ENCODE peak calls at places on chromosomes 7 and 10, in eight cellular contexts. S is Panc1, L is GM12878, M is K562, J is vagina, D is transverse colon, Q is HL-60, E is HepG2. Z is an unnamed sample.

GRCh38 chr10:31697271-31698168 is 231.1 kb downstream of the ARHGAP12 start:
- DNase-seq in S (no peak), L (no peak), M (no peak), J (peak; percentile 96), D (peak; percentile 53), Q (no peak), E (no peak), Z (peak; percentile 93)

GRCh38 chr7:100692578-100692961 is 1.5 kb downstream of the GIGYF1 start:
- DNase-seq in S (no peak), L (no peak), M (peak; percentile 23), J (no peak), D (no peak), Q (no peak), E (no peak), Z (no peak)

GRCh38 chr10:116385311-116385710 is 42.3 kb upstream of the PNLIPRP3 start:
- DNase-seq in S (no peak), L (no peak), M (no peak), J (no peak), D (no peak), Q (no peak), E (no peak), Z (no peak)

GRCh38 chr10:87761892-87762291 is 56.1 kb downstream of the ATAD1 start:
- DNase-seq in S (peak; percentile 27), L (no peak), M (no peak), J (no peak), D (no peak), Q (no peak), E (peak; percentile 55), Z (no peak)

GRCh38 chr7:137718360-137718759 is 128.4 kb downstream of the DGKI start:
- DNase-seq in S (no peak), L (no peak), M (no peak), J (no peak), D (no peak), Q (no peak), E (no peak), Z (no peak)

GRCh38 chr10:33337335-33337854 is 2.9 kb upstream of the NRP1 start:
- DNase-seq in S (no peak), L (no peak), M (no peak), J (no peak), D (no peak), Q (no peak), E (no peak), Z (no peak)

GRCh38 chr7:76356823-76357222 is 2.0 kb downstream of the YWHAG start:
- DNase-seq in S (no peak), L (no peak), M (no peak), J (no peak), D (peak; percentile 35), Q (no peak), E (no peak), Z (peak; percentile 40)

GRCh38 chr10:61975107-61975932 is 73.8 kb downstream of the ARID5B start:
- DNase-seq in S (no peak), L (no peak), M (no peak), J (no peak), D (no peak), Q (no peak), E (no peak), Z (no peak)

GRCh38 chr10:10397906-10398305 is 619.8 kb upstream of the CELF2 start:
- DNase-seq in S (no peak), L (no peak), M (no peak), J (no peak), D (no peak), Q (no peak), E (no peak), Z (no peak)

GRCh38 chr10:84341538-84341856 is 13.1 kb downstream of the CCSER2 start:
- DNase-seq in S (no peak), L (no peak), M (peak; percentile 30), J (no peak), D (no peak), Q (no peak), E (no peak), Z (no peak)

GRCh38 chr7:30869794-30870491 is 41.7 kb upstream of the AQP1 start:
- DNase-seq in S (no peak), L (no peak), M (no peak), J (no peak), D (no peak), Q (no peak), E (no peak), Z (no peak)

GRCh38 chr7:122438001-122438400 is 133.5 kb upstream of the FEZF1 start:
- DNase-seq in S (no peak), L (no peak), M (no peak), J (no peak), D (no peak), Q (no peak), E (no peak), Z (no peak)

GRCh38 chr10:14585287-14586193 is 189.2 kb downstream of the FAM107B start:
- DNase-seq in S (no peak), L (no peak), M (no peak), J (no peak), D (no peak), Q (no peak), E (peak; percentile 35), Z (no peak)

GRCh38 chr10:21334891-21335696 is 190.4 kb downstream of the SKIDA1 start:
- DNase-seq in S (no peak), L (no peak), M (peak; percentile 54), J (no peak), D (no peak), Q (no peak), E (peak; percentile 61), Z (peak; percentile 70)

GRCh38 chr10:11901454-11902431 is 78.6 kb downstream of the PROSER2 start:
- DNase-seq in S (no peak), L (no peak), M (peak; percentile 70), J (no peak), D (no peak), Q (no peak), E (peak; percentile 23), Z (peak; percentile 43)

GRCh38 chr7:105131033-105131656 is 117.1 kb downstream of the KMT2E start:
- DNase-seq in S (no peak), L (peak; percentile 38), M (peak; percentile 80), J (no peak), D (no peak), Q (no peak), E (no peak), Z (no peak)

GRCh38 chr7:148466120-148466519 is 124.4 kb upstream of the C7orf33 start:
- DNase-seq in S (no peak), L (no peak), M (no peak), J (no peak), D (no peak), Q (no peak), E (no peak), Z (no peak)

GRCh38 chr7:117873056-117873932 is at the start of gene CTTNBP2:
- DNase-seq in S (no peak), L (no peak), M (no peak), J (no peak), D (peak; percentile 47), Q (no peak), E (no peak), Z (peak; percentile 73)

GRCh38 chr10:43598447-43598846 is 7.8 kb upstream of the ZNF485 start:
- DNase-seq in S (no peak), L (no peak), M (no peak), J (no peak), D (no peak), Q (no peak), E (no peak), Z (peak; percentile 79)

GRCh38 chr7:25409897-25410635 is 181.8 kb upstream of the NPVF start:
- DNase-seq in S (no peak), L (no peak), M (no peak), J (no peak), D (no peak), Q (no peak), E (no peak), Z (no peak)
- TF ChIP-seq POLR2AphosphoS5 in S (no peak), L (no peak), M (no peak), J (no peak), D (no peak), Q (no peak), E (no peak), Z (no peak)

GRCh38 chr7:74029094-74029785 is 1.3 kb downstream of the ELN start:
- DNase-seq in S (no peak), L (no peak), M (no peak), J (no peak), D (no peak), Q (no peak), E (no peak), Z (no peak)

GRCh38 chr7:74030861-74031260 is 2.9 kb downstream of the ELN start:
- DNase-seq in S (no peak), L (no peak), M (no peak), J (no peak), D (no peak), Q (no peak), E (no peak), Z (no peak)

GRCh38 chr7:74028321-74028812 is 394 bp downstream of the ELN start:
- DNase-seq in S (no peak), L (no peak), M (no peak), J (no peak), D (no peak), Q (no peak), E (no peak), Z (no peak)

GRCh38 chr7:74031403-74032190 is 3.6 kb downstream of the ELN start:
- DNase-seq in S (no peak), L (no peak), M (no peak), J (no peak), D (no peak), Q (no peak), E (no peak), Z (no peak)

GRCh38 chr7:74029991-74030415 is 2.0 kb downstream of the ELN start:
- DNase-seq in S (no peak), L (no peak), M (peak; percentile 39), J (no peak), D (no peak), Q (no peak), E (no peak), Z (no peak)
- TF ChIP-seq POLR2AphosphoS5 in S (no peak), L (no peak), M (no peak), J (peak; percentile 61), D (peak; percentile 11), Q (no peak), E (no peak), Z (no peak)

DNA sequence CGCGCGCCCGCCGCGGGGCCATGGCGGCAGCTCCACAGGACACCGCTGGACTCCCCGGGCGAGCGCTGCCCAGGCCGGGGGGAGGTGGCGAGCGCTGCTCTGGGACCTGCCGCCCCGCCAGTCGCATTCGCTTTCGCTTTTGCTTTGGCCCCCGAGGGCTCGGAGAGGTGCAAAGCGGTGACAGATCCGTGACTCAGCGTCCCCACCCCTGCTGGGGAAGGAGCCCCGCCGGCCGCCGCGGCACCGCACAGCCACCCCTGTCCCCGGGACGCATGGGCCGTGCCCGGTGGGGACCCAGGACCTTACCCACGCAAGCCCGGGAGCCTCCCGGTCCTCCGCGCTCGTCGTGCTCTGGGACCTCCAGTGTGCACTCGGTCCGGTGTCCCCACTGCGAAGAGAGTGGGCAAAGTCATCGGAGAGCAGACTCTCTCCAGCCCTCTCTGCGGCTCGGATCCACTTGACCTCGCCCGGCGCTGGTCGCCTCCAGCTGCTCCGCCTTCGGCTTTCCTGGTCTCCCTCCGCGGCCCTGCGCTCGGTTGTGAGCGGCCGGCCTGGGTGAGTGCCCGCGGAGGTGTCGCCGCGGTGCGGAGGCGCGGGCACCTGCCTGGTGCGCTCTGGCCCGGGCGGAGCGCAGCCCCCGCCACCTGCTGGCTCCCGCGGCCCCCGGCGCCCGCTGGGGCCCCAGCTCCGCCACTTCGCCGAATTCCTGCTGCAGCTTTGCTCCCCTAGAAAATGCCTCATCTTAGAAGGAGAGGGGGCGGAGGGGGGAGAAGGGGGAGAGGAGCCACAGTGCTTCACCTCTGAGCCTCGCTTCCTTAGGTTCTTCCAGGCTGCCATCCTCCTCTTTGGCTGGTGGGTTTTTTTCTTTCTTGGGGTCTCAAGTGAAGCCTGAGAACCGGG is at the start of gene IL15RA:
- DNase-seq in S (no peak), L (no peak), M (peak; percentile 90), J (no peak), D (peak; percentile 90), Q (no peak), E (peak; percentile 24), Z (peak; percentile 85)
- TF ChIP-seq POLR2AphosphoS5 in S (no peak), L (peak; percentile 38), M (no peak), J (peak; percentile 86), D (peak; percentile 46), Q (no peak), E (no peak), Z (peak; percentile 62)

GRCh38 chr10:8365935-8366911 is 311.7 kb downstream of the GATA3 start:
- DNase-seq in S (peak; percentile 39), L (peak; percentile 12), M (no peak), J (no peak), D (no peak), Q (no peak), E (peak; percentile 42), Z (no peak)
- TF ChIP-seq POLR2AphosphoS5 in S (no peak), L (no peak), M (no peak), J (no peak), D (no peak), Q (no peak), E (no peak), Z (no peak)

Z was measured in sigmoid colon.